ENCODE peak calls at places on chromosomes 7 and 10, in eight cellular contexts. One of them, this sample, is unnamed.

GRCh38 chr10:100912013-100912608 is 652 bp upstream of the SLF2 start:
- DNase-seq in neuronal stem cell: no peak
- DNase-seq in endothelial cell of umbilical vein: no peak
- DNase-seq in tibial artery: no peak
- DNase-seq in heart right ventricle: peak; percentile 16
- DNase-seq in uterus: no peak
- DNase-seq in ovary: peak; percentile 22
- DNase-seq in CD8-positive, alpha-beta memory T cell: no peak
- DNase-seq in this sample: no peak

GRCh38 chr10:97689637-97690036 is 2.6 kb upstream of the AVPI1 start:
- DNase-seq in neuronal stem cell: no peak
- DNase-seq in endothelial cell of umbilical vein: no peak
- DNase-seq in tibial artery: peak; percentile 75
- DNase-seq in heart right ventricle: no peak
- DNase-seq in uterus: no peak
- DNase-seq in ovary: no peak
- DNase-seq in CD8-positive, alpha-beta memory T cell: no peak
- DNase-seq in this sample: no peak

GRCh38 chr10:52801951-52802350 is 29.4 kb upstream of the MBL2 start:
- DNase-seq in neuronal stem cell: no peak
- DNase-seq in endothelial cell of umbilical vein: no peak
- DNase-seq in tibial artery: no peak
- DNase-seq in heart right ventricle: no peak
- DNase-seq in uterus: no peak
- DNase-seq in ovary: no peak
- DNase-seq in CD8-positive, alpha-beta memory T cell: no peak
- DNase-seq in this sample: no peak

GRCh38 chr10:49768731-49769130 is 6.6 kb upstream of the OGDHL start:
- DNase-seq in neuronal stem cell: no peak
- DNase-seq in endothelial cell of umbilical vein: no peak
- DNase-seq in tibial artery: no peak
- DNase-seq in heart right ventricle: no peak
- DNase-seq in uterus: no peak
- DNase-seq in ovary: no peak
- DNase-seq in CD8-positive, alpha-beta memory T cell: no peak
- DNase-seq in this sample: no peak

GRCh38 chr10:127619550-127619949 is 70.4 kb downstream of the NPS start:
- DNase-seq in neuronal stem cell: no peak
- DNase-seq in endothelial cell of umbilical vein: no peak
- DNase-seq in tibial artery: no peak
- DNase-seq in heart right ventricle: no peak
- DNase-seq in uterus: no peak
- DNase-seq in ovary: no peak
- DNase-seq in CD8-positive, alpha-beta memory T cell: no peak
- DNase-seq in this sample: no peak

GRCh38 chr7:98352621-98353020 is 48.3 kb downstream of the BAIAP2L1 start:
- DNase-seq in neuronal stem cell: no peak
- DNase-seq in endothelial cell of umbilical vein: no peak
- DNase-seq in tibial artery: no peak
- DNase-seq in heart right ventricle: no peak
- DNase-seq in uterus: no peak
- DNase-seq in ovary: no peak
- DNase-seq in CD8-positive, alpha-beta memory T cell: no peak
- DNase-seq in this sample: no peak

GRCh38 chr7:24956021-24956420 is 24.0 kb downstream of the OSBPL3 start:
- DNase-seq in neuronal stem cell: no peak
- DNase-seq in endothelial cell of umbilical vein: no peak
- DNase-seq in tibial artery: no peak
- DNase-seq in heart right ventricle: no peak
- DNase-seq in uterus: no peak
- DNase-seq in ovary: no peak
- DNase-seq in CD8-positive, alpha-beta memory T cell: no peak
- DNase-seq in this sample: no peak

GRCh38 chr7:55538538-55538937 is 33.8 kb downstream of the VOPP1 start:
- DNase-seq in neuronal stem cell: no peak
- DNase-seq in endothelial cell of umbilical vein: no peak
- DNase-seq in tibial artery: no peak
- DNase-seq in heart right ventricle: no peak
- DNase-seq in uterus: no peak
- DNase-seq in ovary: no peak
- DNase-seq in CD8-positive, alpha-beta memory T cell: no peak
- DNase-seq in this sample: no peak

GRCh38 chr10:34078798-34079470 is 736.2 kb downstream of the PARD3 start:
- DNase-seq in neuronal stem cell: no peak
- DNase-seq in endothelial cell of umbilical vein: peak; percentile 87
- DNase-seq in tibial artery: peak; percentile 79
- DNase-seq in heart right ventricle: peak; percentile 73
- DNase-seq in uterus: no peak
- DNase-seq in ovary: peak; percentile 83
- DNase-seq in CD8-positive, alpha-beta memory T cell: no peak
- DNase-seq in this sample: peak; percentile 88

GRCh38 chr7:97018775-97019535 is 5.7 kb downstream of the DLX5 start:
- DNase-seq in neuronal stem cell: peak; percentile 27
- DNase-seq in endothelial cell of umbilical vein: no peak
- DNase-seq in tibial artery: no peak
- DNase-seq in heart right ventricle: no peak
- DNase-seq in uterus: no peak
- DNase-seq in ovary: no peak
- DNase-seq in CD8-positive, alpha-beta memory T cell: no peak
- DNase-seq in this sample: no peak

GRCh38 chr10:55464083-55464482 is 663.1 kb upstream of the PCDH15 start:
- DNase-seq in neuronal stem cell: no peak
- DNase-seq in endothelial cell of umbilical vein: no peak
- DNase-seq in tibial artery: no peak
- DNase-seq in heart right ventricle: no peak
- DNase-seq in uterus: no peak
- DNase-seq in ovary: no peak
- DNase-seq in CD8-positive, alpha-beta memory T cell: no peak
- DNase-seq in this sample: no peak

DNA sequence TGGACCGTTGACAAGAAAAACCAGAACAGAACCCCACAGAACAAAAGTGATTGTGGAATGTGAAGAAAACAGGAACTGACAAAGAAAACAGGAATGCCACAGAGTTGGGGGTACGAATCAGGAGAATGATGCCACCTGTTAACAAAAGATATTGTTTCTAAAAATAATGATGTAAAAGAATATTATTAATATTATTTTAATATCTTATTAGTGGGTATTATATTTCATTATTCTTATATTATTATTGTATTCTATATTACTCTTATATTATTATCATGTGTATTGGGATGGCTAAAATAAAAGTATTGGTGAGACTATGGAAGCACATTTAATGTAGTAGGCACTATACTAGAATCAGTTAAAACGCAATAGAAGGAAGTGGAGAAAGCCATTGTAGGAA is 659.0 kb upstream of the PCDH15 start:
- DNase-seq in neuronal stem cell: no peak
- DNase-seq in endothelial cell of umbilical vein: no peak
- DNase-seq in tibial artery: no peak
- DNase-seq in heart right ventricle: no peak
- DNase-seq in uterus: no peak
- DNase-seq in ovary: no peak
- DNase-seq in CD8-positive, alpha-beta memory T cell: no peak
- DNase-seq in this sample: no peak
- H3K4me1 ChIP-seq in neuronal stem cell: no peaks in the 10 kb centered on the region
- H3K4me1 ChIP-seq in endothelial cell of umbilical vein: no peaks in the 10 kb centered on the region
- H3K4me1 ChIP-seq in tibial artery: no peaks in the 10 kb centered on the region
- H3K4me1 ChIP-seq in heart right ventricle: no peaks in the 10 kb centered on the region
- H3K4me1 ChIP-seq in uterus: no peaks in the 10 kb centered on the region
- H3K4me1 ChIP-seq in ovary: no peaks in the 10 kb centered on the region
- H3K4me1 ChIP-seq in CD8-positive, alpha-beta memory T cell: no peaks in the 10 kb centered on the region
- H3K4me1 ChIP-seq in this sample: no peaks in the 10 kb centered on the region

DNA sequence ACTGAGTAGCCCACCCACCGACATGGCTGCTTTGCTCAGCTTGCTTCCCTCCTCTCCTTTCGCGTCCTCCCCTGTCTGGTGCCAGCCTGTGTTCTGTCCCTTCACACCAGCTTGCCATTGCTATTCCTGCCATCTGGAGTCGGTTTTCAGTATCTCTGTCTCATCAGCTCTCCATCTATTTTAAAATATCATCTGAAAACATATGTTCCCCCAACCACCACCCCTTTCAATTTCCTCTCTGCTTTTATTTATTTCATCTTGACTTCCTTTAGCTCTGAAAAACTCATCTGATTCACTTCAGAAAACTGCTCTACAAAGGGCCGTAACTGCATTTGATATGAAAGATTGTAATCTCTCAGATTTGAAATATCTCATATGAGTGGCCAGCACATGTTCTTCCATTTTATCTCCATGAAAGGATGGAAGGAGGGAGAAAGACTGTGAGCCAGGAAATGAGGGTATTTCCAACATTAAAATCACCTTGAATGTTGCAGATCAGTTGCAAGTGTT is 202.2 kb upstream of the NEBL start:
- DNase-seq in neuronal stem cell: no peak
- DNase-seq in endothelial cell of umbilical vein: no peak
- DNase-seq in tibial artery: no peak
- DNase-seq in heart right ventricle: no peak
- DNase-seq in uterus: no peak
- DNase-seq in ovary: no peak
- DNase-seq in CD8-positive, alpha-beta memory T cell: no peak
- DNase-seq in this sample: no peak
- H3K4me3 ChIP-seq in neuronal stem cell: peak overlapping the region; percentile 30
- H3K4me3 ChIP-seq in endothelial cell of umbilical vein: no peak overlapping the region
- H3K4me3 ChIP-seq in tibial artery: no peak overlapping the region
- H3K4me3 ChIP-seq in heart right ventricle: no peak overlapping the region
- H3K4me3 ChIP-seq in uterus: no peak overlapping the region
- H3K4me3 ChIP-seq in ovary: no peak overlapping the region
- H3K4me3 ChIP-seq in CD8-positive, alpha-beta memory T cell: no peak overlapping the region
- H3K4me3 ChIP-seq in this sample: no peak overlapping the region

GRCh38 chr10:8361510-8361844 is 307.0 kb downstream of the GATA3 start:
- DNase-seq in neuronal stem cell: no peak
- DNase-seq in endothelial cell of umbilical vein: no peak
- DNase-seq in tibial artery: no peak
- DNase-seq in heart right ventricle: no peak
- DNase-seq in uterus: no peak
- DNase-seq in ovary: no peak
- DNase-seq in CD8-positive, alpha-beta memory T cell: no peak
- DNase-seq in this sample: no peak

GRCh38 chr10:8360814-8361509 is 306.5 kb downstream of the GATA3 start:
- DNase-seq in neuronal stem cell: no peak
- DNase-seq in endothelial cell of umbilical vein: no peak
- DNase-seq in tibial artery: no peak
- DNase-seq in heart right ventricle: no peak
- DNase-seq in uterus: no peak
- DNase-seq in ovary: no peak
- DNase-seq in CD8-positive, alpha-beta memory T cell: no peak
- DNase-seq in this sample: no peak

GRCh38 chr10:8369666-8370065 is 315.2 kb downstream of the GATA3 start:
- DNase-seq in neuronal stem cell: no peak
- DNase-seq in endothelial cell of umbilical vein: peak; percentile 76
- DNase-seq in tibial artery: no peak
- DNase-seq in heart right ventricle: peak; percentile 40
- DNase-seq in uterus: no peak
- DNase-seq in ovary: no peak
- DNase-seq in CD8-positive, alpha-beta memory T cell: no peak
- DNase-seq in this sample: no peak

GRCh38 chr10:8360365-8360764 is 305.9 kb downstream of the GATA3 start:
- DNase-seq in neuronal stem cell: no peak
- DNase-seq in endothelial cell of umbilical vein: no peak
- DNase-seq in tibial artery: no peak
- DNase-seq in heart right ventricle: no peak
- DNase-seq in uterus: no peak
- DNase-seq in ovary: no peak
- DNase-seq in CD8-positive, alpha-beta memory T cell: peak; percentile 52
- DNase-seq in this sample: no peak

GRCh38 chr10:8365935-8366911 is 311.7 kb downstream of the GATA3 start:
- DNase-seq in neuronal stem cell: no peak
- DNase-seq in endothelial cell of umbilical vein: no peak
- DNase-seq in tibial artery: no peak
- DNase-seq in heart right ventricle: no peak
- DNase-seq in uterus: no peak
- DNase-seq in ovary: no peak
- DNase-seq in CD8-positive, alpha-beta memory T cell: peak; percentile 53
- DNase-seq in this sample: no peak
- H3K36me3 ChIP-seq in neuronal stem cell: no peaks in the 10 kb centered on the region
- H3K36me3 ChIP-seq in endothelial cell of umbilical vein: no peaks in the 10 kb centered on the region
- H3K36me3 ChIP-seq in tibial artery: no peaks in the 10 kb centered on the region
- H3K36me3 ChIP-seq in heart right ventricle: no peaks in the 10 kb centered on the region
- H3K36me3 ChIP-seq in uterus: no peaks in the 10 kb centered on the region
- H3K36me3 ChIP-seq in ovary: no peaks in the 10 kb centered on the region
- H3K36me3 ChIP-seq in CD8-positive, alpha-beta memory T cell: no peaks in the 10 kb centered on the region
- H3K36me3 ChIP-seq in this sample: no peaks in the 10 kb centered on the region

GRCh38 chr7:20786049-20786412 is 655 bp downstream of the SP8 start:
- DNase-seq in neuronal stem cell: no peak
- DNase-seq in endothelial cell of umbilical vein: no peak
- DNase-seq in tibial artery: no peak
- DNase-seq in heart right ventricle: no peak
- DNase-seq in uterus: no peak
- DNase-seq in ovary: no peak
- DNase-seq in CD8-positive, alpha-beta memory T cell: no peak
- DNase-seq in this sample: no peak

GRCh38 chr7:20783716-20784310 is 2.9 kb downstream of the SP8 start:
- DNase-seq in neuronal stem cell: no peak
- DNase-seq in endothelial cell of umbilical vein: peak; percentile 36
- DNase-seq in tibial artery: no peak
- DNase-seq in heart right ventricle: no peak
- DNase-seq in uterus: no peak
- DNase-seq in ovary: no peak
- DNase-seq in CD8-positive, alpha-beta memory T cell: no peak
- DNase-seq in this sample: no peak

GRCh38 chr7:20785211-20786048 is 1.3 kb downstream of the SP8 start:
- DNase-seq in neuronal stem cell: no peak
- DNase-seq in endothelial cell of umbilical vein: no peak
- DNase-seq in tibial artery: no peak
- DNase-seq in heart right ventricle: no peak
- DNase-seq in uterus: no peak
- DNase-seq in ovary: no peak
- DNase-seq in CD8-positive, alpha-beta memory T cell: no peak
- DNase-seq in this sample: no peak

GRCh38 chr7:20783131-20783715 is 3.5 kb downstream of the SP8 start:
- DNase-seq in neuronal stem cell: no peak
- DNase-seq in endothelial cell of umbilical vein: peak; percentile 29
- DNase-seq in tibial artery: no peak
- DNase-seq in heart right ventricle: no peak
- DNase-seq in uterus: no peak
- DNase-seq in ovary: no peak
- DNase-seq in CD8-positive, alpha-beta memory T cell: no peak
- DNase-seq in this sample: no peak

DNA sequence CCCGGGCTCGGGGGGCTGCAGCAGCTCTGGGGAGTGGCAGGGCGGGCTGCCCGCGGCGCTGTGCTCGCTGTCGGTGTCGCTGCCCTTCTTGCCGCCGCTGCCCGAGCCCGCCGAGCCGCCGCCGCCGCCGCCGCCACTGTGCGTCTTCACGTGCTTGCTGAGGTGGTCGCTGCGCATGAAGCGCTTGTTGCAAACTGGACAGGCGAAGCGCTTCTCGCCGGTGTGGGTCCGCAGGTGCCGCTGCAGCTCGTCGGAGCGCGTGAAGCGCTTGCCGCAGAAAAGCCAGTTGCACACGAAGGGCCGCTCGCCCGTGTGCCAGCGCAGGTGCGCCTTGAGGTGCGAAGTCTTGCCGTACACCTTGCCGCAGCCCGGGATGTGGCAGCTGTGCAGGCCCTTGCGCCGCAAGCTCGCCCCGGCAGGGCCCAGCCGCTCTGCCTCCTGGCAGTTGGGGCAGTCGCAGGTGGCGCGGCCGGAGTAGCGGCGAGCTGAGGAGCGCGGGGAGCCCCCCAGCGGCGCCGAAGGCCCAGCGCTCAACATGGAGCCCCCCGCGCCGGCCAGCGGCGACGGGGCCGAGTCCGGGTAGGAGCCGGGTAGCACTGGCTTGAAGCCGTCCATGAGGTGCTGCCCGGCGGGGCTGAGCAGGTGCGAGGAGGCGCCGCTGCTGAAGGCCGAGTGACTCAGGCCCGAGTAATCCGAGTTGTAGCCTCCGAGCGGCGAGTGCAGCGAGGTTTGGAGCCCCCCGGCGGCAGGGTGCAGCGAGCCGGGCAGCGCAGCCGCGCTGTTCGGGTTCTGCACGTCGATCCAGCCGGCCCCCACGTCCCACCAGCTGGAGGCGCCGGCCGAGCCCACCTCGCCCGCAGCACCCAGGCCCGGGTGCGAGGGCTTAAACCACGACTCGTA is 2.1 kb downstream of the SP8 start:
- DNase-seq in neuronal stem cell: no peak
- DNase-seq in endothelial cell of umbilical vein: peak; percentile 21
- DNase-seq in tibial artery: no peak
- DNase-seq in heart right ventricle: no peak
- DNase-seq in uterus: no peak
- DNase-seq in ovary: no peak
- DNase-seq in CD8-positive, alpha-beta memory T cell: no peak
- DNase-seq in this sample: no peak
- H3K4me1 ChIP-seq in neuronal stem cell: peaks cover 4% of the 10 kb centered on the region
- H3K4me1 ChIP-seq in endothelial cell of umbilical vein: peaks cover 19% of the 10 kb centered on the region
- H3K4me1 ChIP-seq in tibial artery: peaks cover 35% of the 10 kb centered on the region
- H3K4me1 ChIP-seq in heart right ventricle: peaks cover 39% of the 10 kb centered on the region
- H3K4me1 ChIP-seq in uterus: no peaks in the 10 kb centered on the region
- H3K4me1 ChIP-seq in ovary: peaks cover 14% of the 10 kb centered on the region
- H3K4me1 ChIP-seq in CD8-positive, alpha-beta memory T cell: peaks cover 13% of the 10 kb centered on the region
- H3K4me1 ChIP-seq in this sample: peaks cover 35% of the 10 kb centered on the region